ENCODE peak calls at places on chromosomes 1 and 21, in seven cellular contexts. Z is T-helper 2 cell, J is NCI-H1092, L is endothelial cell, B is NCI-H2081, S is fibroblast of lung, Q is COR-L47. T is an unnamed sample.

GRCh38 chr1:40931601-40932000 is 47.9 kb upstream of the CTPS1 start:
- DNase-seq in S (no peak), Q (no peak), B (no peak), Z (no peak), L (no peak), J (no peak), T (no peak)

GRCh38 chr1:25556791-25557476 is 13.5 kb downstream of the LDLRAP1 start:
- DNase-seq in B (no peak), Z (no peak), Q (no peak), S (peak), J (no peak), L (no peak), T (no peak)

GRCh38 chr1:81142099-81142776 is 658.5 kb upstream of the ADGRL2 start:
- DNase-seq in S (peak), Z (no peak), L (no peak), J (no peak), B (no peak), Q (no peak), T (no peak)

GRCh38 chr1:61491497-61491896 is 233.4 kb downstream of the TM2D1 start:
- DNase-seq in L (no peak), Z (no peak), S (peak), Q (no peak), J (no peak), B (no peak), T (no peak)

GRCh38 chr1:57832616-57833015 is 408.8 kb upstream of the DAB1 start:
- DNase-seq in Z (no peak), S (no peak), B (no peak), J (no peak), L (no peak), Q (no peak), T (peak)

GRCh38 chr1:24047101-24047459 is 64.9 kb downstream of the MYOM3 start:
- DNase-seq in L (no peak), J (no peak), Z (no peak), S (peak), Q (no peak), B (no peak), T (no peak)

GRCh38 chr1:109979489-109980091 is 5.0 kb upstream of the AHCYL1 start:
- DNase-seq in S (peak), L (no peak), J (no peak), Z (no peak), B (no peak), Q (no peak), T (no peak)

GRCh38 chr1:41689596-41689995 is 205.1 kb upstream of the EDN2 start:
- DNase-seq in J (no peak), S (no peak), Z (no peak), Q (no peak), L (no peak), B (no peak), T (no peak)

GRCh38 chr21:25862596-25862995 is 127.8 kb downstream of the GABPA start:
- DNase-seq in Z (no peak), B (peak), J (no peak), Q (no peak), L (no peak), S (peak), T (peak)

T was measured in NT2/D1.